ENCODE peak calls at places on chromosomes 11 and 22, in nine cellular contexts. I is fibroblast of mammary gland, J is lower lobe of right lung, S is HFF-Myc, U is AG04449, E is BJ, G is Peyer's patch, C is Panc1, X is dorsolateral prefrontal cortex. Y is an unnamed sample.

GRCh38 chr11:3747704-3748103 is 49.6 kb downstream of the NUP98 start:
- DNase-seq in I (peak; percentile 88), J (no peak), S (peak; percentile 15), U (peak; percentile 46), E (peak; percentile 53), G (no peak), C (peak; percentile 43), X (no peak), Y (peak; percentile 23)

GRCh38 chr22:17484608-17485007 is 78.7 kb upstream of the SLC25A18 start:
- DNase-seq in I (no peak), J (no peak), S (no peak), U (no peak), E (no peak), G (no peak), C (no peak), X (no peak), Y (no peak)

GRCh38 chr22:41782316-41782715 is 18.2 kb upstream of the CCDC134 start:
- DNase-seq in I (no peak), J (no peak), S (no peak), U (no peak), E (no peak), G (no peak), C (no peak), X (no peak), Y (no peak)

GRCh38 chr22:45336971-45337431 is 27.3 kb downstream of the FAM118A start:
- DNase-seq in I (no peak), J (peak; percentile 67), S (no peak), U (no peak), E (no peak), G (no peak), C (no peak), X (peak; percentile 26), Y (no peak)

GRCh38 chr11:6440906-6441358 is at the start of gene HPX:
- DNase-seq in I (no peak), J (no peak), S (no peak), U (no peak), E (no peak), G (no peak), C (no peak), X (no peak), Y (no peak)

GRCh38 chr22:47173535-47174021 is 411.1 kb downstream of the TBC1D22A start:
- DNase-seq in I (no peak), J (no peak), S (no peak), U (no peak), E (no peak), G (no peak), C (no peak), X (no peak), Y (no peak)

GRCh38 chr11:65491614-65492386 is 7.0 kb upstream of the MALAT1 start:
- DNase-seq in I (peak; percentile 99), J (peak; percentile 88), S (no peak), U (peak; percentile 99), E (peak; percentile 89), G (peak; percentile 88), C (no peak), X (peak; percentile 77), Y (peak; percentile 79)

GRCh38 chr11:118841469-118842222 is 42.0 kb upstream of the CXCR5 start:
- DNase-seq in I (no peak), J (no peak), S (no peak), U (no peak), E (no peak), G (no peak), C (no peak), X (no peak), Y (no peak)

GRCh38 chr22:42013385-42013784 is 14.8 kb downstream of the WBP2NL start:
- DNase-seq in I (no peak), J (no peak), S (no peak), U (no peak), E (no peak), G (no peak), C (no peak), X (no peak), Y (no peak)

GRCh38 chr22:45531944-45532631 is 29.4 kb downstream of the FBLN1 start:
- DNase-seq in I (no peak), J (no peak), S (no peak), U (no peak), E (no peak), G (no peak), C (no peak), X (no peak), Y (no peak)

GRCh38 chr22:25060522-25061071 is 108.1 kb downstream of the KIAA1671 start:
- DNase-seq in I (no peak), J (no peak), S (no peak), U (no peak), E (no peak), G (no peak), C (no peak), X (no peak), Y (no peak)

GRCh38 chr11:18452927-18453326 is 2.7 kb upstream of the LDHAL6A start:
- DNase-seq in I (peak; percentile 68), J (no peak), S (no peak), U (no peak), E (no peak), G (no peak), C (no peak), X (no peak), Y (no peak)

GRCh38 chr11:12259956-12260355 is 117.4 kb upstream of the PARVA start:
- DNase-seq in I (no peak), J (no peak), S (no peak), U (no peak), E (no peak), G (no peak), C (no peak), X (no peak), Y (no peak)

GRCh38 chr11:117096140-117096972 is 1.9 kb downstream of the SIK3 start:
- DNase-seq in I (no peak), J (no peak), S (no peak), U (no peak), E (peak; percentile 44), G (no peak), C (no peak), X (peak; percentile 58), Y (no peak)

GRCh38 chr11:117099681-117100080 is 1.5 kb upstream of the SIK3 start:
- DNase-seq in I (no peak), J (no peak), S (no peak), U (no peak), E (no peak), G (no peak), C (no peak), X (no peak), Y (no peak)

GRCh38 chr11:117096973-117097566 is 1.2 kb downstream of the SIK3 start:
- DNase-seq in I (no peak), J (no peak), S (no peak), U (no peak), E (no peak), G (no peak), C (no peak), X (no peak), Y (no peak)

GRCh38 chr11:117097567-117098268 is 510 bp downstream of the SIK3 start:
- DNase-seq in I (no peak), J (peak; percentile 69), S (no peak), U (no peak), E (no peak), G (peak; percentile 74), C (no peak), X (peak; percentile 32), Y (no peak)

GRCh38 chr11:117098269-117099231 is at the start of gene SIK3:
- DNase-seq in I (peak; percentile 90), J (peak; percentile 96), S (peak; percentile 61), U (no peak), E (peak; percentile 45), G (peak; percentile 95), C (peak; percentile 30), X (peak; percentile 94), Y (peak; percentile 59)
- TF ChIP-seq CTCF in I (peak; percentile 38), J (no peak), S (peak; percentile 59), U (peak; percentile 80), E (peak; percentile 48), G (peak; percentile 56), C (peak; percentile 80), X (peak; percentile 24), Y (peak; percentile 44)

GRCh38 chr11:68297494-68297811 is 14.9 kb upstream of the LRP5 start:
- DNase-seq in I (no peak), J (no peak), S (no peak), U (no peak), E (no peak), G (no peak), C (no peak), X (no peak), Y (no peak)
- H3K4me3 ChIP-seq in I (peak overlapping the region; percentile 16), J (no peak overlapping the region), S (no peak overlapping the region), U (no peak overlapping the region), E (no peak overlapping the region), G (no peak overlapping the region), C (no peak overlapping the region), X (peak overlapping the region; percentile 50), Y (no peak overlapping the region)

DNA sequence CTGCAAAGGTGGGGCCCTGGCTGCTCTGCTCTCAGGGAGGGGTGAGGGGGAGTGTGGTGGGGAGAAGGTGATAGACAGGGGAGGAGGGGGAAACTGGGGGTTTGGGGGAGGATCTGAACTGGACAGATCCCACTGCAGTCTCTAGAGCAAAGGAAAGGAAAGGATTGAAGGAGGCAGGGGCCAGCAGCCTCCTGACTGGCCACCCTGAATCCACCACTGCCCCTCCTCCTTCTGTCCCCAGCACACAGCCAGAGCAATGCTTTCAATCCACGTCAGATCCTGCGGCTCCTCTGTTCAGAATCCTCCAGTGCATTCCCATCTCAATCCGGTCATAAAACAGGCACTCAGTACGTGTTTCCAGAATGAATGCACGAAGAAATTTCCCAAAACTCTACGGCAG is 211.1 kb downstream of the CEP164 start:
- DNase-seq in I (no peak), J (no peak), S (no peak), U (no peak), E (no peak), G (no peak), C (no peak), X (peak; percentile 49), Y (no peak)
- TF ChIP-seq CTCF in I (no peak), J (no peak), S (no peak), U (no peak), E (no peak), G (no peak), C (no peak), X (no peak), Y (no peak)

DNA sequence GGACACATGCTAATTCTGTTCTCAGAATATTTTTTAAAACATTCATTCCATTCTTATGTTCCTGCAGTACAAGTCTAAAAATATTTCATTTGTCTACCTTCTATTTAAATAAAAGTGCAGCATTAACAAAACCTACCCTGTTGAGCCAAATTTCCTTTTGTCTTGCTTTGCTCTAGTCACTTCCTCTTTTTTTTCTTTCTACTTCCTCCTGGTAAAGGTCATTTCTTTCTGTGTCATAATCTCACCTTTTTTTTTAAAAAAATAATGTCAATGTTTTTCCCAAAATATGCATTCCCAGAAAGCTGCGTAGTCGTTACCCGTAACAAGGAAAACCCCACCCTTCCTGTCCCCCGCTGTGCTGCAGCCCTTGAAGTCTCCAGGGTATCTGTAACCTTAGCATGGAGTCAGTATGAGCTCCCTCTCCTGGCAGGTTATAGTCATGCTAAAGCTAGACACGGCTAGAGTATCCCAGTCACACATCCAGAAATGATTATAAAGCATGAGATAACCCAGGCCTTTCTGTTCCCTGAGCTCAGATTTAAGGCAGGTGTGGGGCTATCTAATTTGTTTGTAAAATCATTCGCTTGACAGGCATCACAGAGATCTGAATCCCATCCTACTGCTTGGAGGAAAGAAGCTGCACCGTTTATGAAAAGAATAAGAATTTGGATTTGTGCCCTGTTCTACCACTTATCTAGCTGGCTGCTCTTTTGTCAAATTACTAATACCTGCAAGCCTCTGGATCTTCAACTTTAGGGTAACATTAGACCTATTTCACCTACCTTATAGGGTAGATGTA is 51.1 kb upstream of the EED start:
- DNase-seq in I (peak; percentile 85), J (peak; percentile 63), S (peak; percentile 57), U (no peak), E (no peak), G (peak; percentile 59), C (peak; percentile 67), X (peak; percentile 26), Y (no peak)
- H3K4me3 ChIP-seq in I (no peak overlapping the region), J (peak overlapping the region; percentile 37), S (no peak overlapping the region), U (no peak overlapping the region), E (no peak overlapping the region), G (no peak overlapping the region), C (peak overlapping the region; percentile 12), X (peak overlapping the region; percentile 44), Y (peak overlapping the region; percentile 28)